ENCODE peak calls at places on chromosome 17, in seven cellular contexts. P is stimulated activated CD4-positive, alpha-beta T cell treated with anti-CD3 and anti-CD28 coated beads, Interleukin-15, amount 100 ng/mL, for 24 hours; D is heart right ventricle; R is choroid plexus epithelial cell; Y is astrocyte of the spinal cord; B is activated T-helper 1 cell treated with anti-CD3 and anti-CD28 coated beads, Interleukin-12 subunit alpha, Interleukin-12 subunit beta, Interleukin-2, Interleukin-4 antibody, amounts not matched to agents 30 ng/mL and 10 ng/mL and 1 ng/mL, durations not matched to agents 14 hours and 24 hours and 36 hours; L is anterior cingulate cortex. Q is an unnamed sample.

GRCh38 chr17:76492250-76492988 is 8.8 kb downstream of the RHBDF2 start:
- DNase-seq in P (peak; percentile 20), D (no peak), R (no peak), Y (no peak), B (no peak), L (no peak), Q (no peak)

GRCh38 chr17:49469831-49470568 is 25.1 kb upstream of the NGFR start:
- DNase-seq in P (peak; percentile 20), D (no peak), R (no peak), Y (no peak), B (no peak), L (no peak), Q (no peak)

GRCh38 chr17:64706224-64707076 is 44.3 kb upstream of the SMURF2 start:
- DNase-seq in P (no peak), D (no peak), R (no peak), Y (no peak), B (no peak), L (no peak), Q (no peak)

GRCh38 chr17:34082404-34082803 is 172.7 kb upstream of the CCL2 start:
- DNase-seq in P (no peak), D (no peak), R (no peak), Y (no peak), B (no peak), L (no peak), Q (no peak)

GRCh38 chr17:39530513-39530912 is 69.2 kb downstream of the CDK12 start:
- DNase-seq in P (no peak), D (no peak), R (no peak), Y (no peak), B (no peak), L (no peak), Q (no peak)

GRCh38 chr17:65553009-65553645 is 8.3 kb downstream of the AXIN2 start:
- DNase-seq in P (no peak), D (no peak), R (peak; percentile 78), Y (peak; percentile 77), B (no peak), L (no peak), Q (peak; percentile 9)

GRCh38 chr17:70654706-70655105 is 485.4 kb downstream of the KCNJ2 start:
- DNase-seq in P (no peak), D (no peak), R (no peak), Y (no peak), B (no peak), L (peak; percentile 21), Q (no peak)

GRCh38 chr17:6110592-6110991 is 40.4 kb downstream of the WSCD1 start:
- DNase-seq in P (no peak), D (no peak), R (no peak), Y (peak; percentile 58), B (no peak), L (no peak), Q (no peak)

GRCh38 chr17:9473716-9474115 is 101.9 kb downstream of the STX8 start:
- DNase-seq in P (no peak), D (no peak), R (peak; percentile 61), Y (peak; percentile 89), B (no peak), L (no peak), Q (no peak)

Q was measured in T-helper 2 cell treated with Interferon-gamma antibody and Interleukin-4, amounts not matched to agents 5 μg/mL and 100 μg/mL, for 36 hours.